ENCODE peak calls at places on chromosomes 13 and 19, in eight cellular contexts. E, W, Q, V, M, R, N and F are unnamed samples.

GRCh38 chr13:53342623-53343022 is 314.0 kb downstream of the OLFM4 start:
- DNase-seq in E (no peak), W (no peak), Q (no peak), V (no peak), M (no peak), R (no peak), N (no peak), F (no peak)

GRCh38 chr13:22002893-22003292 is 332.0 kb downstream of the FGF9 start:
- DNase-seq in E (no peak), W (no peak), Q (no peak), V (no peak), M (no peak), R (no peak), N (no peak), F (no peak)

GRCh38 chr19:49120868-49121267 is 1.5 kb downstream of the PPFIA3 start:
- DNase-seq in E (no peak), W (no peak), Q (no peak), V (no peak), M (no peak), R (no peak), N (no peak), F (no peak)

GRCh38 chr19:4058696-4059492 is 7.8 kb downstream of the ZBTB7A start:
- DNase-seq in E (no peak), W (no peak), Q (no peak), V (no peak), M (no peak), R (no peak), N (no peak), F (no peak)

GRCh38 chr19:16070366-16070990 is 5.8 kb upstream of the TPM4 start:
- DNase-seq in E (no peak), W (no peak), Q (peak), V (peak), M (no peak), R (peak), N (no peak), F (peak)

GRCh38 chr19:57280913-57281425 is 684 bp downstream of the ZNF460 start:
- DNase-seq in E (no peak), W (no peak), Q (no peak), V (no peak), M (no peak), R (no peak), N (no peak), F (no peak)

GRCh38 chr13:53201454-53202225 is 173.0 kb downstream of the OLFM4 start:
- DNase-seq in E (no peak), W (peak), Q (no peak), V (peak), M (peak), R (peak), N (no peak), F (no peak)

GRCh38 chr13:97422118-97423054 is 11.6 kb upstream of the RAP2A start:
- DNase-seq in E (peak), W (no peak), Q (no peak), V (no peak), M (no peak), R (no peak), N (no peak), F (no peak)

GRCh38 chr13:106173346-106173745 is 362.1 kb downstream of the EFNB2 start:
- DNase-seq in E (peak), W (no peak), Q (no peak), V (no peak), M (no peak), R (peak), N (no peak), F (no peak)

GRCh38 chr13:111115841-111116500 is 861 bp downstream of the ARHGEF7 start:
- DNase-seq in E (peak), W (peak), Q (no peak), V (peak), M (peak), R (no peak), N (peak), F (no peak)

GRCh38 chr13:96492758-96493157 is 402.9 kb downstream of the HS6ST3 start:
- DNase-seq in E (no peak), W (no peak), Q (no peak), V (no peak), M (no peak), R (peak), N (no peak), F (no peak)

GRCh38 chr13:105579821-105580707 is 955.4 kb downstream of the EFNB2 start:
- DNase-seq in E (no peak), W (no peak), Q (no peak), V (no peak), M (no peak), R (no peak), N (no peak), F (peak)

GRCh38 chr19:57888494-57889231 is at the start of gene ZNF814:
- DNase-seq in E (peak), W (peak), Q (peak), V (peak), M (peak), R (peak), N (peak), F (peak)

DNA sequence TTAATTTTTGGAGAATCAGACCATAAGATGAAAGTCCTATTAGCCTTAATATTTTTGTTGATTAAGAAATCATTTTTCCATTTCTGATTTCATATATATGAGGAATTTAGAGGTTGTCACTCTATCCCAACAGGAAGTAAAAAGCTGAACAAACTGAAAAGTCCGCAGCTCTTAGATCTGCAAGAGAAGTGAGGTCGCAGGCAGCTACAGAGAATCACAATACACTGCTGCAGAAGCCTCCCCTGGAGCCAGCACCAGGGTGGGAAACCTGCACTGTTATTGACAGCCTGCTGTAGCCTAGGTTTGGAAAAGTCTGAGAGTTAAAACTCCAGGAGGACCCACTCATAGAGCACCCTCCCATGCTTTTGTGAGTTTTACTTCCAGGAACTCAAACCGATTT is 29.9 kb downstream of the TNFRSF19 start:
- DNase-seq in E (no peak), W (no peak), Q (no peak), V (no peak), M (no peak), R (no peak), N (no peak), F (no peak)
- TF ChIP-seq CTCF in E (no peak), W (no peak), Q (no peak), V (no peak), M (no peak), R (no peak), N (no peak), F (no peak)

DNA sequence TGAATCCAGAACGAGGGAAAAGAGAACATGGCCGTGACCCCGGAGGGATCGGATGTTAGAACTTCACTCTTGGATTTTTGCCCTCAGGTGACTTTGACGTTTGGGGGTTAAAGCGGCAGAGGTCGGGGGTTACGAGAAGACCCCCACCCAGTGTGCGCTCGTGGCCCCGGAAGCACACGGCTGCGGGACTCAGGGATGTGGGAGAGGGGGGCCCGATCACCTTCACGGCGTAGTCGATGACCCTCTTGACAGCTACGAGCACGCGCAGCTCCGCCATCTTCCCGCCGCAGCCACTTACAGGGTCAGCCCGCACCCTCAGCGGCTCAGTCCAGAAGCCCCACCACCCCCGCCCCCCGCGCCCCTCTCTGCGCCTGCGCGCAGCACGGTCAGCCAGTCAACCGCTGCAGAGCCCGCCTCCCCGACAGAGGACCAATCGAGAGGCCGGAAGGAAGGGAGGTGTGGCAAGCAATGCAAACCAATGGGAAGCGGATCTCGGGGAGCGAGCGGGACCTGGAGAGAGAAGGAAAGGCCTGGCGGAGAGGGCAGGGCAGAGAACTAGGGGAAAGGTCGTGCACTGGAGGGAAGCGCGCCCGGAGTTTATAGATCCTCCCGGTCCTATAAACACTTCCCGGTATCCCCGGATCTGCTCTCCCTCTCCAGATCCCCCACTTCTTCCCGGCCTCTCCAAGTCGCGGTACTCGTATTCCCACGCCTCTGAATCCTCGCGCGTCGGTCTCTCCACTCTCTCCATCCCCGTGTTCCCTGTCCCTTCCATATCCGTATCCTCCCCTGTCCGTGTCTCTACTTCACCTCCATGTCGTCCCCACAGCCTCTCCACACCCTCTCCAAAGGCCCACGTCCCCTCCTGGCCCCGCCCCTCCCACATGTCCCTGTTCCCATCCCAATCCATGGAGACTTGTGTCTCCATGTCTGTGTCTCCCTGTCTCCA is at the start of gene ETFB:
- DNase-seq in E (peak), W (peak), Q (peak), V (peak), M (peak), R (peak), N (peak), F (peak)
- TF ChIP-seq CTCF in E (no peak), W (no peak), Q (no peak), V (no peak), M (no peak), R (no peak), N (no peak), F (no peak)

GRCh38 chr13:19345916-19346422 is 164.3 kb upstream of the TUBA3C start:
- DNase-seq in E (no peak), W (no peak), Q (no peak), V (no peak), M (no peak), R (no peak), N (no peak), F (no peak)
- TF ChIP-seq CTCF in E (no peak), W (no peak), Q (no peak), V (no peak), M (no peak), R (no peak), N (no peak), F (no peak)

DNA sequence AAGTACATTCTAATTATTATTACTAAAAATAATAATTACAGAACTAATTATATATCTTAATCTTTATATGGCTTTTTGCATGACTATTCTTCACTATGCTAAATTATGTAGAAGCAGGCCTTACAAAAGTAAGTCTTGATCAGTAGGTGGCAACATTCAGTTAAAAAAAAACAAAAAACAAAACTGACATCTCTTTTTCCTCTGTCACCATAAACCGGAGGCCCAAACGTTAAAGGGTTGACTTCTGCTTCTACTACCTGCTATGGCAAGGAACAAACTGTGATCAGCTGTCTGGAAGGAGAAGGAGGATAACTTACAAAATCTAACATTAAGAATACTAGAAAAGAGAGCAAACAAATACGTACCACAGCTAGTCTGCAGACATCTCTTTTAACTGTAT is 1525.6 kb downstream of the SLITRK1 start:
- DNase-seq in E (no peak), W (no peak), Q (no peak), V (no peak), M (peak), R (no peak), N (no peak), F (no peak)
- TF ChIP-seq CTCF in E (no peak), W (no peak), Q (no peak), V (no peak), M (peak), R (no peak), N (peak), F (no peak)

GRCh38 chr19:30001794-30002193 is 59.8 kb downstream of the URI1 start:
- DNase-seq in E (no peak), W (no peak), Q (no peak), V (no peak), M (no peak), R (no peak), N (no peak), F (peak)
- TF ChIP-seq CTCF in E (peak), W (no peak), Q (no peak), V (no peak), M (peak), R (peak), N (no peak), F (no peak)

DNA sequence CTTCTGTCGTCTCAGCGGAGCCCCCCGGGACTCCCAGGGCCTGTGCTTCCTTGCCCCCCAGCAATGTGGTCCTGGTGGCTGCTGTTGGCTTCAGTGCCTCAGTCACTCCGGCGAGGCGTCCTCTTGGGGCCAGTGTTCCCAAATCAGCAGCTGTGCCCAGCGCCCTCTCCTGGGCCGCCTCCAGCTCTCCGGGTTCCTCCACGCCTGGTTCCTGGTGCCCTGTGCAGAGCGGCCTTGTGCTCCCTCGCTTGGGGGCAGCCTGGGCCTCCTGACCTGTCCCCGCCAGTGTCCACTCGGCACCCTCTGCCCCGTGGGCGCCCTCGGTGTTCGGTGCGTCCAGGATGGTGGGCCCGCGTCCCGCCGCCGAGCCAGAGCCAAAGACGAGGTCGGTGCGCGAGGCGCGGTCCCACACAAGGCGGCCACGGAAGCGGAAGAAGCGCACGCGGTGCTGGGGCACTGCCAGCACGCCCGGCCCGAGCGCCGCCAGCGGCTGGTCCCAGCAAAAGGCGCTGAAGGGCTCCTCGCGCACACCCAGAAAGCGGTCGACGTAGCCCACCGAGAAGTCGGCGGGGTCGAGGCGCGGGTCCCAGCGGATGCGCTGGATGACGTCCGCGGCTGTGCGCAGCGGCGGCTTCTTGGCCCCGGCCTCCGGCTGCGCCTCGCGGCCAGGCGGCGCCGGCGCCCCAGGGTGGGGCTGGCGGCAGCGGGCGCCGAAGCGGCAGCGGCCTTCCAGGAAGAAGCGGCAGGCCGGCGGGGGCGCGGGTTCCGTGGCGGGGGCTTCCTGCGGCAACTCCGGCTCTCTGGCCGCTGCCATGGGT is 656 bp downstream of the LENG9 start:
- DNase-seq in E (no peak), W (peak), Q (no peak), V (peak), M (peak), R (peak), N (no peak), F (peak)
- TF ChIP-seq CTCF in E (no peak), W (no peak), Q (peak), V (peak), M (peak), R (no peak), N (peak), F (peak)

DNA sequence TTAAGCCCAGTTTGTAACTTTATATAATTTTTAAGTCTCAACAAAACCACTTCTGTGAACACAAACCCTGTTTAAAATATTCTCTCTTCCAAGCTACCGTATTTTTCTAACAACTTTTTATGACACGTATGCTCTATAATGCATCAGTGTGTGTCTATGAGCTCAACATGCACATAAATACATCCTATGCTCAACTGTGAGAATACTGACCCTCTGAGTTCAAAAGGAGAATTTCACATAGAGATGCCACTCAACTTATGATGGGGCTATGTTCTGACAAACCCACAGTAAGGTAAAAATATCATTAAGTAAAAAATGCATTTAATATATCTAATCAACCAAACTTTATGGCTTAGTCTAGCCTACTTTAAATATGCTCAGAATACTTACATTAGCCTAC is 1139.7 kb upstream of the SPRY2 start:
- DNase-seq in E (no peak), W (no peak), Q (no peak), V (no peak), M (no peak), R (no peak), N (no peak), F (peak)
- TF ChIP-seq CTCF in E (no peak), W (no peak), Q (no peak), V (no peak), M (peak), R (no peak), N (no peak), F (no peak)